ENCODE peak calls at places on chromosome 17, in nine cellular contexts. One of them, this sample, is unnamed.

GRCh38 chr17:40562841-40563370 is 2.4 kb downstream of the CCR7 start:
- DNase-seq in prostate gland: no peak
- DNase-seq in ovary: no peak
- DNase-seq in GM12892: no peak
- DNase-seq in adrenal gland: no peak
- DNase-seq in IMR-90: no peak
- DNase-seq in A549: no peak
- DNase-seq in HepG2: no peak
- DNase-seq in spleen: no peak
- DNase-seq in this sample: no peak

GRCh38 chr17:42676424-42677011 is at the start of gene PLEKHH3:
- DNase-seq in prostate gland: no peak
- DNase-seq in HepG2: no peak
- DNase-seq in GM12892: no peak
- DNase-seq in A549: no peak
- DNase-seq in ovary: no peak
- DNase-seq in spleen: peak
- DNase-seq in IMR-90: no peak
- DNase-seq in adrenal gland: no peak
- DNase-seq in this sample: no peak

GRCh38 chr17:41544497-41544896 is 16.4 kb upstream of the KRT19 start:
- DNase-seq in prostate gland: no peak
- DNase-seq in GM12892: no peak
- DNase-seq in adrenal gland: no peak
- DNase-seq in ovary: no peak
- DNase-seq in A549: peak
- DNase-seq in spleen: no peak
- DNase-seq in HepG2: peak
- DNase-seq in IMR-90: no peak
- DNase-seq in this sample: no peak

GRCh38 chr17:60743812-60744211 is 66.2 kb downstream of the BCAS3 start:
- DNase-seq in IMR-90: peak
- DNase-seq in spleen: no peak
- DNase-seq in GM12892: no peak
- DNase-seq in adrenal gland: no peak
- DNase-seq in ovary: no peak
- DNase-seq in A549: no peak
- DNase-seq in HepG2: no peak
- DNase-seq in prostate gland: peak
- DNase-seq in this sample: no peak

GRCh38 chr17:2952174-2952845 is 111.1 kb downstream of the OR1D5 start:
- DNase-seq in HepG2: peak
- DNase-seq in GM12892: no peak
- DNase-seq in spleen: peak
- DNase-seq in adrenal gland: no peak
- DNase-seq in prostate gland: no peak
- DNase-seq in ovary: no peak
- DNase-seq in IMR-90: no peak
- DNase-seq in A549: no peak
- DNase-seq in this sample: no peak

GRCh38 chr17:54280741-54281140 is 458.0 kb downstream of the KIF2B start:
- DNase-seq in HepG2: no peak
- DNase-seq in A549: no peak
- DNase-seq in ovary: no peak
- DNase-seq in prostate gland: no peak
- DNase-seq in adrenal gland: no peak
- DNase-seq in GM12892: no peak
- DNase-seq in IMR-90: no peak
- DNase-seq in spleen: no peak
- DNase-seq in this sample: no peak

GRCh38 chr17:38469875-38470274 is 41.6 kb downstream of the ARHGAP23 start:
- DNase-seq in ovary: no peak
- DNase-seq in prostate gland: no peak
- DNase-seq in HepG2: no peak
- DNase-seq in spleen: no peak
- DNase-seq in adrenal gland: no peak
- DNase-seq in GM12892: no peak
- DNase-seq in A549: no peak
- DNase-seq in IMR-90: peak
- DNase-seq in this sample: no peak

GRCh38 chr17:27400991-27401390 is 55.3 kb upstream of the KSR1 start:
- DNase-seq in HepG2: no peak
- DNase-seq in GM12892: no peak
- DNase-seq in spleen: no peak
- DNase-seq in adrenal gland: peak
- DNase-seq in ovary: no peak
- DNase-seq in A549: no peak
- DNase-seq in prostate gland: no peak
- DNase-seq in IMR-90: no peak
- DNase-seq in this sample: no peak

GRCh38 chr17:74592087-74592990 is at the start of gene CD300LD:
- DNase-seq in GM12892: no peak
- DNase-seq in IMR-90: no peak
- DNase-seq in spleen: no peak
- DNase-seq in ovary: no peak
- DNase-seq in prostate gland: no peak
- DNase-seq in adrenal gland: no peak
- DNase-seq in A549: no peak
- DNase-seq in HepG2: no peak
- DNase-seq in this sample: peak

GRCh38 chr17:11997147-11997971 is at the start of gene ZNF18:
- DNase-seq in prostate gland: peak
- DNase-seq in HepG2: peak
- DNase-seq in IMR-90: peak
- DNase-seq in A549: peak
- DNase-seq in adrenal gland: peak
- DNase-seq in ovary: peak
- DNase-seq in spleen: peak
- DNase-seq in GM12892: peak
- DNase-seq in this sample: peak
- TF ChIP-seq POLR2A in prostate gland: peak
- TF ChIP-seq POLR2A in HepG2: peak
- TF ChIP-seq POLR2A in IMR-90: peak
- TF ChIP-seq POLR2A in A549: peak
- TF ChIP-seq POLR2A in adrenal gland: peak
- TF ChIP-seq POLR2A in ovary: peak
- TF ChIP-seq POLR2A in spleen: peak
- TF ChIP-seq POLR2A in GM12892: peak
- TF ChIP-seq POLR2A in this sample: peak

GRCh38 chr17:67717192-67717623 is 528 bp upstream of the NOL11 start:
- DNase-seq in ovary: no peak
- DNase-seq in A549: no peak
- DNase-seq in prostate gland: peak
- DNase-seq in GM12892: no peak
- DNase-seq in adrenal gland: no peak
- DNase-seq in IMR-90: no peak
- DNase-seq in HepG2: peak
- DNase-seq in spleen: no peak
- DNase-seq in this sample: no peak

GRCh38 chr17:67718325-67718941 is 697 bp downstream of the NOL11 start:
- DNase-seq in prostate gland: no peak
- DNase-seq in adrenal gland: no peak
- DNase-seq in A549: peak
- DNase-seq in IMR-90: peak
- DNase-seq in GM12892: peak
- DNase-seq in HepG2: peak
- DNase-seq in spleen: no peak
- DNase-seq in ovary: no peak
- DNase-seq in this sample: no peak

GRCh38 chr17:67713169-67713568 is 4.6 kb upstream of the NOL11 start:
- DNase-seq in GM12892: no peak
- DNase-seq in spleen: no peak
- DNase-seq in prostate gland: no peak
- DNase-seq in IMR-90: no peak
- DNase-seq in ovary: no peak
- DNase-seq in A549: no peak
- DNase-seq in adrenal gland: no peak
- DNase-seq in HepG2: no peak
- DNase-seq in this sample: no peak

GRCh38 chr17:67716405-67716798 is 1.3 kb upstream of the NOL11 start:
- DNase-seq in ovary: no peak
- DNase-seq in prostate gland: no peak
- DNase-seq in GM12892: no peak
- DNase-seq in spleen: no peak
- DNase-seq in IMR-90: no peak
- DNase-seq in adrenal gland: no peak
- DNase-seq in HepG2: no peak
- DNase-seq in A549: no peak
- DNase-seq in this sample: no peak

DNA sequence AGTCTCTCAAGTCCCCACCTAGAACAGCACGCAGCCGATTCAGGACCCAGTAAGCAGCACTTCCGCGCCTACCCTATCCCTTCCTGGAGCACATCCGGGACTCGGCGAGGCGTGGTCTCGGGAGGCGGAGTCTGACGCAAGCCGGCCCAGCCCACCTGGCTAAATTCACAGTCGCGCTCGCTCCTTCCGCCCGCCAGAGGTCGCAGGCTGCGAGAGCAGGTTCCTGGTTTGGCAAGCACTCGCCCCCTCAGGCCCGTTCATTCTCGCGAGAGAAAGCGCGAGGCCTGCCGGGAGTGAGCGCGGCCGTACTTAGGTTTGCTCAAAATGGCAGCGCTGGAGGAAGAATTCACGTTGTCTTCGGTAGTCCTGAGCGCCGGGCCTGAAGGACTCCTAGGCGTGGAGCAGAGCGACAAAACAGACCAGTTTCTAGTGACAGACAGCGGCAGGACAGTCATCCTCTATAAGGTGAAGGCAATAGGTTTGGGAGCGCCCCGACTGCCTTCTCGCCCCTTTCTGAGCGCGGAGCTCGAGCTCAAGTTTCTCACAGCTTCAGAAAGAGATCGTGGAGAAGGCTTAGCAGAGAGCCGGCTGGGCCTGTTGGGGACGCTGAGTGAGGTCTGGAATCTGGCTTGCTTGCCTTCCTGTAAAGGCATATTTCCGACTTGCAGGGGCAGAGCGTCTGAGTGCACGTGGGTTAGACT is at the start of gene NOL11:
- DNase-seq in ovary: peak
- DNase-seq in adrenal gland: peak
- DNase-seq in GM12892: peak
- DNase-seq in spleen: peak
- DNase-seq in prostate gland: peak
- DNase-seq in IMR-90: peak
- DNase-seq in HepG2: peak
- DNase-seq in A549: peak
- DNase-seq in this sample: peak
- TF ChIP-seq POLR2A in ovary: peak
- TF ChIP-seq POLR2A in adrenal gland: peak
- TF ChIP-seq POLR2A in GM12892: peak
- TF ChIP-seq POLR2A in spleen: peak
- TF ChIP-seq POLR2A in prostate gland: peak
- TF ChIP-seq POLR2A in IMR-90: peak
- TF ChIP-seq POLR2A in HepG2: peak
- TF ChIP-seq POLR2A in A549: peak
- TF ChIP-seq POLR2A in this sample: peak

DNA sequence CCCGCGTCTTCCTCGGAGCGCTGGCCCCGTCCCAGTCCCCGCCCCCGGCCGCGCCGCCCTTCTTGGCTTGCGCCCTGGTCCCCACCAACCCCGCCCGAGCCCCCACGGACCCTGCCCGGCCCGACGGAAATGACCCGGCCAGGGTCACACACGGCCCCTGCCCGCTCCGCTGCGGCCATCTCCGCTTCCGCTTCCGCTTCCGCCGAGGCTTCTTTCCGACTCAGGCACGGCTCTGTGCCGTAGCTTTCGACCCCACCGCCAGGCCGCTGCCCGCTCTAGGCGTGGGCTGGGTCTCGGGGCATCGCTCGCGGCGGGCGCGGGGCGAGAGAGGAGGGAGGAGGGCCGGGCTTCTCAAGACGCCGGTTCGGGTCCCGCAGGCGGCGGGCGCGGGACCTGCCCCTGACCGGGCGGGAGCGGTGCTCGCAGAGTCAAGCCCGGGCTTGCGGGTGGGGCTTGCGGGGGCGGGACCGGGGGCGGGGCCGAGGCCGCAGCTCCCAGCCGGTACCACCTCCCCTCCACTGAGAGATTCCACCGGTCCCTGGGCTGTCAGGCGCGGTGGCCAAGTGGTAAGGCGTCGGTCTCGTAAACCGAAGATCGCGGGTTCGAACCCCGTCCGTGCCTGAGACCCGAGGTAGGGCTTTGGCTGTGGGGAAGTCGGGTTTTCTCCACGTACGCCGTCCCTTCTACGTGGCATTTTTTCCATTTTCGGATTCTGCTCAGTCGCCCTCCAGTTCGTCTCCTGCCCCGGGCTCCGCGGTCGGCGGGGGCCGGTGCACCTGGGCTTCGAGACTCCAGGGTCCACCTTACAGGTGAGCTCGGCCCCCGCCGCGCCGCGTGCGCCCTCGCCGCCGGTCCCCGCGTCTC is 158.3 kb downstream of the RAB11FIP4 start:
- DNase-seq in A549: peak
- DNase-seq in GM12892: peak
- DNase-seq in prostate gland: peak
- DNase-seq in IMR-90: peak
- DNase-seq in spleen: peak
- DNase-seq in ovary: peak
- DNase-seq in HepG2: peak
- DNase-seq in adrenal gland: peak
- DNase-seq in this sample: peak
- TF ChIP-seq POLR2A in A549: peak
- TF ChIP-seq POLR2A in GM12892: peak
- TF ChIP-seq POLR2A in prostate gland: peak
- TF ChIP-seq POLR2A in IMR-90: no peak
- TF ChIP-seq POLR2A in spleen: peak
- TF ChIP-seq POLR2A in ovary: peak
- TF ChIP-seq POLR2A in HepG2: peak
- TF ChIP-seq POLR2A in adrenal gland: peak
- TF ChIP-seq POLR2A in this sample: peak

GRCh38 chr17:45131294-45131615 is 1.1 kb downstream of the PLCD3 start:
- DNase-seq in HepG2: no peak
- DNase-seq in spleen: no peak
- DNase-seq in prostate gland: no peak
- DNase-seq in A549: no peak
- DNase-seq in GM12892: no peak
- DNase-seq in ovary: no peak
- DNase-seq in IMR-90: no peak
- DNase-seq in adrenal gland: no peak
- DNase-seq in this sample: no peak

GRCh38 chr17:45130640-45131293 is 1.5 kb downstream of the PLCD3 start:
- DNase-seq in A549: no peak
- DNase-seq in adrenal gland: no peak
- DNase-seq in HepG2: no peak
- DNase-seq in prostate gland: no peak
- DNase-seq in spleen: no peak
- DNase-seq in GM12892: no peak
- DNase-seq in IMR-90: no peak
- DNase-seq in ovary: no peak
- DNase-seq in this sample: no peak

GRCh38 chr17:45132569-45133463 is 501 bp upstream of the PLCD3 start:
- DNase-seq in adrenal gland: peak
- DNase-seq in HepG2: peak
- DNase-seq in ovary: peak
- DNase-seq in GM12892: peak
- DNase-seq in A549: peak
- DNase-seq in spleen: peak
- DNase-seq in IMR-90: peak
- DNase-seq in prostate gland: peak
- DNase-seq in this sample: peak

GRCh38 chr17:45131616-45132301 is 556 bp downstream of the PLCD3 start:
- DNase-seq in HepG2: no peak
- DNase-seq in GM12892: no peak
- DNase-seq in adrenal gland: no peak
- DNase-seq in A549: no peak
- DNase-seq in IMR-90: no peak
- DNase-seq in prostate gland: no peak
- DNase-seq in ovary: peak
- DNase-seq in spleen: peak
- DNase-seq in this sample: peak

GRCh38 chr17:45132302-45132568 is at the start of gene PLCD3:
- DNase-seq in adrenal gland: no peak
- DNase-seq in HepG2: no peak
- DNase-seq in spleen: no peak
- DNase-seq in IMR-90: no peak
- DNase-seq in prostate gland: no peak
- DNase-seq in ovary: no peak
- DNase-seq in A549: no peak
- DNase-seq in GM12892: no peak
- DNase-seq in this sample: no peak
- TF ChIP-seq POLR2A in adrenal gland: no peak
- TF ChIP-seq POLR2A in HepG2: no peak
- TF ChIP-seq POLR2A in spleen: no peak
- TF ChIP-seq POLR2A in IMR-90: no peak
- TF ChIP-seq POLR2A in prostate gland: no peak
- TF ChIP-seq POLR2A in ovary: no peak
- TF ChIP-seq POLR2A in A549: no peak
- TF ChIP-seq POLR2A in GM12892: no peak
- TF ChIP-seq POLR2A in this sample: no peak